ENCODE peak calls at places on chromosomes 2 and 18, in six cellular contexts. One of them, this sample, is unnamed.

GRCh38 chr2:130390460-130391057 is 34.7 kb downstream of the PTPN18 start:
- DNase-seq in NCI-H146: peak
- DNase-seq in WERI-Rb-1: no peak
- DNase-seq in activated T-helper 9 cell treated with anti-CD3 and anti-CD28 coated beads, Interleukin-2, amount 50 U/mL, for 16 hours: no peak
- DNase-seq in A172: no peak
- DNase-seq in MV-4-11: peak
- DNase-seq in this sample: no peak

GRCh38 chr2:239671916-239672849 is 271.4 kb upstream of the HDAC4 start:
- DNase-seq in NCI-H146: no peak
- DNase-seq in activated T-helper 9 cell treated with anti-CD3 and anti-CD28 coated beads, Interleukin-2, amount 50 U/mL, for 16 hours: no peak
- DNase-seq in A172: no peak
- DNase-seq in MV-4-11: no peak
- DNase-seq in WERI-Rb-1: no peak
- DNase-seq in this sample: no peak

GRCh38 chr2:28908172-28908571 is 13.7 kb downstream of the WDR43 start:
- DNase-seq in MV-4-11: no peak
- DNase-seq in NCI-H146: no peak
- DNase-seq in activated T-helper 9 cell treated with anti-CD3 and anti-CD28 coated beads, Interleukin-2, amount 50 U/mL, for 16 hours: no peak
- DNase-seq in WERI-Rb-1: no peak
- DNase-seq in A172: no peak
- DNase-seq in this sample: no peak

GRCh38 chr2:97889156-97889555 is 106.6 kb downstream of the TMEM131 start:
- DNase-seq in A172: no peak
- DNase-seq in MV-4-11: no peak
- DNase-seq in WERI-Rb-1: no peak
- DNase-seq in activated T-helper 9 cell treated with anti-CD3 and anti-CD28 coated beads, Interleukin-2, amount 50 U/mL, for 16 hours: no peak
- DNase-seq in NCI-H146: no peak
- DNase-seq in this sample: no peak

GRCh38 chr18:48719988-48720654 is 181.3 kb downstream of the CTIF start:
- DNase-seq in activated T-helper 9 cell treated with anti-CD3 and anti-CD28 coated beads, Interleukin-2, amount 50 U/mL, for 16 hours: no peak
- DNase-seq in A172: peak
- DNase-seq in WERI-Rb-1: no peak
- DNase-seq in NCI-H146: peak
- DNase-seq in MV-4-11: no peak
- DNase-seq in this sample: no peak

GRCh38 chr2:241391892-241392665 is 36.0 kb downstream of the FARP2 start:
- DNase-seq in A172: no peak
- DNase-seq in WERI-Rb-1: peak
- DNase-seq in activated T-helper 9 cell treated with anti-CD3 and anti-CD28 coated beads, Interleukin-2, amount 50 U/mL, for 16 hours: no peak
- DNase-seq in MV-4-11: peak
- DNase-seq in NCI-H146: peak
- DNase-seq in this sample: no peak

GRCh38 chr18:79502785-79503184 is 107.1 kb downstream of the NFATC1 start:
- DNase-seq in MV-4-11: no peak
- DNase-seq in A172: no peak
- DNase-seq in WERI-Rb-1: no peak
- DNase-seq in activated T-helper 9 cell treated with anti-CD3 and anti-CD28 coated beads, Interleukin-2, amount 50 U/mL, for 16 hours: no peak
- DNase-seq in NCI-H146: no peak
- DNase-seq in this sample: no peak

GRCh38 chr2:190469770-190470169 is 61.6 kb downstream of the MFSD6 start:
- DNase-seq in WERI-Rb-1: no peak
- DNase-seq in A172: peak
- DNase-seq in activated T-helper 9 cell treated with anti-CD3 and anti-CD28 coated beads, Interleukin-2, amount 50 U/mL, for 16 hours: no peak
- DNase-seq in MV-4-11: no peak
- DNase-seq in NCI-H146: peak
- DNase-seq in this sample: no peak

GRCh38 chr2:218145124-218145523 is 19.3 kb downstream of the CXCR2 start:
- DNase-seq in MV-4-11: no peak
- DNase-seq in WERI-Rb-1: no peak
- DNase-seq in NCI-H146: no peak
- DNase-seq in A172: no peak
- DNase-seq in activated T-helper 9 cell treated with anti-CD3 and anti-CD28 coated beads, Interleukin-2, amount 50 U/mL, for 16 hours: no peak
- DNase-seq in this sample: no peak

GRCh38 chr2:19888831-19889230 is 13.0 kb downstream of the TTC32 start:
- DNase-seq in NCI-H146: no peak
- DNase-seq in WERI-Rb-1: no peak
- DNase-seq in activated T-helper 9 cell treated with anti-CD3 and anti-CD28 coated beads, Interleukin-2, amount 50 U/mL, for 16 hours: no peak
- DNase-seq in MV-4-11: no peak
- DNase-seq in A172: no peak
- DNase-seq in this sample: no peak

GRCh38 chr2:63581266-63581961 is 6.9 kb downstream of the WDPCP start:
- DNase-seq in WERI-Rb-1: no peak
- DNase-seq in A172: no peak
- DNase-seq in NCI-H146: no peak
- DNase-seq in activated T-helper 9 cell treated with anti-CD3 and anti-CD28 coated beads, Interleukin-2, amount 50 U/mL, for 16 hours: no peak
- DNase-seq in MV-4-11: no peak
- DNase-seq in this sample: no peak

GRCh38 chr18:8814206-8814605 is 108.8 kb downstream of the MTCL1 start:
- DNase-seq in A172: peak
- DNase-seq in NCI-H146: no peak
- DNase-seq in MV-4-11: no peak
- DNase-seq in activated T-helper 9 cell treated with anti-CD3 and anti-CD28 coated beads, Interleukin-2, amount 50 U/mL, for 16 hours: no peak
- DNase-seq in WERI-Rb-1: no peak
- DNase-seq in this sample: no peak

GRCh38 chr18:28792404-28793103 is 615.6 kb upstream of the CDH2 start:
- DNase-seq in A172: peak
- DNase-seq in NCI-H146: no peak
- DNase-seq in WERI-Rb-1: no peak
- DNase-seq in MV-4-11: no peak
- DNase-seq in activated T-helper 9 cell treated with anti-CD3 and anti-CD28 coated beads, Interleukin-2, amount 50 U/mL, for 16 hours: no peak
- DNase-seq in this sample: no peak

GRCh38 chr2:86466306-86466705 is 25.1 kb downstream of the KDM3A start:
- DNase-seq in WERI-Rb-1: no peak
- DNase-seq in NCI-H146: no peak
- DNase-seq in A172: no peak
- DNase-seq in MV-4-11: no peak
- DNase-seq in activated T-helper 9 cell treated with anti-CD3 and anti-CD28 coated beads, Interleukin-2, amount 50 U/mL, for 16 hours: no peak
- DNase-seq in this sample: no peak

GRCh38 chr2:34105015-34105767 is 506.1 kb upstream of the FAM98A start:
- DNase-seq in WERI-Rb-1: no peak
- DNase-seq in activated T-helper 9 cell treated with anti-CD3 and anti-CD28 coated beads, Interleukin-2, amount 50 U/mL, for 16 hours: no peak
- DNase-seq in A172: peak
- DNase-seq in NCI-H146: no peak
- DNase-seq in MV-4-11: no peak
- DNase-seq in this sample: no peak

GRCh38 chr2:239830066-239830717 is 194.9 kb downstream of the NDUFA10 start:
- DNase-seq in NCI-H146: no peak
- DNase-seq in A172: no peak
- DNase-seq in activated T-helper 9 cell treated with anti-CD3 and anti-CD28 coated beads, Interleukin-2, amount 50 U/mL, for 16 hours: no peak
- DNase-seq in WERI-Rb-1: no peak
- DNase-seq in MV-4-11: peak
- DNase-seq in this sample: no peak

This sample was measured in mucosa of descending colon.